ENCODE peak calls at places on chromosomes 6 and 20, in eight cellular contexts. Q is GM12865; Z is CD4-positive, alpha-beta T cell; R is transverse colon; I is stomach; H is neural crest cell; C is tibial artery; E is endothelial cell. P is an unnamed sample.

GRCh38 chr6:28537509-28538140 is 11.9 kb downstream of the GPX5 start:
- DNase-seq in H (no peak), R (no peak), I (no peak), C (no peak), E (no peak), Z (no peak), Q (peak), P (no peak)

GRCh38 chr6:97697450-97697849 is 414.4 kb upstream of the MMS22L start:
- DNase-seq in H (no peak), Z (no peak), C (no peak), E (no peak), I (no peak), Q (no peak), R (no peak), P (no peak)

GRCh38 chr6:104229057-104229456 is 630.7 kb downstream of the HACE1 start:
- DNase-seq in Z (no peak), I (no peak), H (no peak), Q (no peak), C (no peak), R (no peak), E (no peak), P (no peak)

GRCh38 chr6:10297825-10298224 is 117.0 kb downstream of the TFAP2A start:
- DNase-seq in Z (no peak), Q (no peak), C (no peak), I (no peak), H (no peak), R (no peak), E (no peak), P (no peak)

GRCh38 chr20:42441862-42442196 is 747.9 kb downstream of the PTPRT start:
- DNase-seq in I (no peak), Z (no peak), H (no peak), C (no peak), E (no peak), Q (no peak), R (no peak), P (no peak)

GRCh38 chr20:62141397-62142251 is 1.6 kb downstream of the PSMA7 start:
- DNase-seq in R (no peak), C (no peak), E (no peak), Z (no peak), Q (peak), I (no peak), H (no peak), P (no peak)

GRCh38 chr20:56345911-56346310 is 12.9 kb upstream of the FAM210B start:
- DNase-seq in Z (no peak), I (no peak), R (no peak), H (no peak), C (no peak), E (no peak), Q (no peak), P (no peak)

GRCh38 chr6:95574811-95575210 is 2.5 kb upstream of the MANEA start:
- DNase-seq in H (no peak), C (no peak), Z (no peak), Q (no peak), E (no peak), R (no peak), I (no peak), P (no peak)

GRCh38 chr6:20033697-20034407 is 178.4 kb downstream of the MBOAT1 start:
- DNase-seq in E (no peak), C (no peak), H (no peak), Q (no peak), Z (no peak), I (no peak), R (no peak), P (no peak)

GRCh38 chr6:88538130-88538706 is 372.1 kb upstream of the CNR1 start:
- DNase-seq in C (no peak), H (peak), E (peak), I (no peak), Q (peak), R (no peak), Z (no peak), P (peak)

GRCh38 chr6:127907960-127908640 is 7.2 kb upstream of the THEMIS start:
- DNase-seq in H (no peak), E (no peak), Z (no peak), C (no peak), R (no peak), Q (peak), I (no peak), P (peak)

GRCh38 chr6:106163966-106164877 is 78.1 kb downstream of the PRDM1 start:
- DNase-seq in E (no peak), Q (peak), H (no peak), C (no peak), Z (no peak), R (peak), I (no peak), P (peak)

GRCh38 chr6:126657556-126658129 is 317.7 kb downstream of the CENPW start:
- DNase-seq in C (no peak), I (no peak), Z (no peak), R (peak), H (no peak), E (peak), Q (peak), P (no peak)
- TF ChIP-seq CTCF in C (no peak), I (no peak), Z (no peak), R (peak), H (peak), E (peak), Q (peak), P (peak)

GRCh38 chr6:133555726-133556125 is 314.6 kb downstream of the EYA4 start:
- DNase-seq in C (no peak), Q (no peak), H (no peak), Z (no peak), I (no peak), E (no peak), R (no peak), P (no peak)
- TF ChIP-seq CTCF in C (no peak), Q (no peak), H (no peak), Z (no peak), I (no peak), E (no peak), R (no peak), P (no peak)

GRCh38 chr20:8535403-8536003 is 403.4 kb downstream of the PLCB1 start:
- DNase-seq in I (no peak), Z (no peak), Q (peak), R (no peak), H (no peak), C (no peak), E (peak), P (no peak)
- TF ChIP-seq CTCF in I (peak), Z (no peak), Q (peak), R (peak), H (peak), C (no peak), E (peak), P (peak)

DNA sequence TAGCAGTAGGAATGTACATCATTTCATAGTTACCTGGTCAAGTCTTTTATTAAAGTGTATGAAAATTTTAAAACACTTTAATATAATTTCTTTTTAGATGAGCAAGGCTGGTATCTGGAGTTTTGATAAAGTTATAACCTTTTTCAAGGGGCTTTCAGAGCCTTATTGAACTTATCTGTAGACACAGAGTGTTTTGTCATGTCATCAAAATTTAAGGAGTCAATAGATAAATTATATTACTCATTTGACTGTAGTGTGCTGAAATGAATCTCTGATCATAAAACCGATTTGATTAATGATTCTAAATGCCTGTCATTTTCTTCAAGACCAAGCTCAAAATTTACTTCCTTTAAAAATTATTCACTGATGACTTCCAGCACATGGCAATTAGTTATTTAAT is 125.6 kb downstream of the ARID1B start:
- DNase-seq in Q (no peak), R (no peak), E (no peak), C (no peak), I (no peak), Z (no peak), H (no peak), P (no peak)
- TF ChIP-seq CTCF in Q (no peak), R (no peak), E (no peak), C (no peak), I (no peak), Z (no peak), H (no peak), P (no peak)